ENCODE peak calls at places on chromosome 17, in six cellular contexts. One of them, this sample, is unnamed.

GRCh38 chr17:7703584-7704574 is 1.1 kb upstream of the EFNB3 start:
- DNase-seq in left ventricle myocardium inferior: no peak
- DNase-seq in IMR-90: no peak
- DNase-seq in CD4-positive, CD25-positive, alpha-beta regulatory T cell: no peak
- DNase-seq in endodermal cell: peak; percentile 96
- DNase-seq in ovary: peak; percentile 38
- DNase-seq in this sample: no peak

GRCh38 chr17:2875608-2876007 is 79.4 kb downstream of the RAP1GAP2 start:
- DNase-seq in left ventricle myocardium inferior: no peak
- DNase-seq in IMR-90: no peak
- DNase-seq in CD4-positive, CD25-positive, alpha-beta regulatory T cell: no peak
- DNase-seq in endodermal cell: peak; percentile 65
- DNase-seq in ovary: no peak
- DNase-seq in this sample: no peak

GRCh38 chr17:59725691-59726090 is 18.2 kb downstream of the VMP1 start:
- DNase-seq in left ventricle myocardium inferior: no peak
- DNase-seq in IMR-90: no peak
- DNase-seq in CD4-positive, CD25-positive, alpha-beta regulatory T cell: no peak
- DNase-seq in endodermal cell: no peak
- DNase-seq in ovary: no peak
- DNase-seq in this sample: no peak

GRCh38 chr17:55722742-55723487 is at the start of gene TMEM100:
- DNase-seq in left ventricle myocardium inferior: no peak
- DNase-seq in IMR-90: peak; percentile 78
- DNase-seq in CD4-positive, CD25-positive, alpha-beta regulatory T cell: no peak
- DNase-seq in endodermal cell: no peak
- DNase-seq in ovary: peak; percentile 23
- DNase-seq in this sample: no peak

GRCh38 chr17:35612924-35613521 is 25.9 kb downstream of the AP2B1 start:
- DNase-seq in left ventricle myocardium inferior: no peak
- DNase-seq in IMR-90: peak; percentile 65
- DNase-seq in CD4-positive, CD25-positive, alpha-beta regulatory T cell: no peak
- DNase-seq in endodermal cell: peak; percentile 82
- DNase-seq in ovary: no peak
- DNase-seq in this sample: no peak

GRCh38 chr17:38750312-38751121 is 2.0 kb upstream of the PSMB3 start:
- DNase-seq in left ventricle myocardium inferior: no peak
- DNase-seq in IMR-90: peak; percentile 22
- DNase-seq in CD4-positive, CD25-positive, alpha-beta regulatory T cell: no peak
- DNase-seq in endodermal cell: peak; percentile 84
- DNase-seq in ovary: no peak
- DNase-seq in this sample: no peak

GRCh38 chr17:66654341-66654740 is 180.6 kb upstream of the CACNG5 start:
- DNase-seq in left ventricle myocardium inferior: no peak
- DNase-seq in IMR-90: peak; percentile 81
- DNase-seq in CD4-positive, CD25-positive, alpha-beta regulatory T cell: no peak
- DNase-seq in endodermal cell: no peak
- DNase-seq in ovary: no peak
- DNase-seq in this sample: no peak

GRCh38 chr17:41308251-41308917 is 725 bp downstream of the KRTAP16-1 start:
- DNase-seq in left ventricle myocardium inferior: peak; percentile 58
- DNase-seq in IMR-90: no peak
- DNase-seq in CD4-positive, CD25-positive, alpha-beta regulatory T cell: peak; percentile 69
- DNase-seq in endodermal cell: peak; percentile 42
- DNase-seq in ovary: no peak
- DNase-seq in this sample: peak; percentile 79

GRCh38 chr17:3511841-3512511 is 36.2 kb downstream of the ASPA start:
- DNase-seq in left ventricle myocardium inferior: no peak
- DNase-seq in IMR-90: no peak
- DNase-seq in CD4-positive, CD25-positive, alpha-beta regulatory T cell: no peak
- DNase-seq in endodermal cell: no peak
- DNase-seq in ovary: no peak
- DNase-seq in this sample: no peak

GRCh38 chr17:59753522-59754467 is 46.3 kb downstream of the VMP1 start:
- DNase-seq in left ventricle myocardium inferior: no peak
- DNase-seq in IMR-90: peak; percentile 93
- DNase-seq in CD4-positive, CD25-positive, alpha-beta regulatory T cell: peak; percentile 22
- DNase-seq in endodermal cell: no peak
- DNase-seq in ovary: no peak
- DNase-seq in this sample: no peak

GRCh38 chr17:28734712-28735241 is 6.2 kb downstream of the NEK8 start:
- DNase-seq in left ventricle myocardium inferior: no peak
- DNase-seq in IMR-90: no peak
- DNase-seq in CD4-positive, CD25-positive, alpha-beta regulatory T cell: no peak
- DNase-seq in endodermal cell: no peak
- DNase-seq in ovary: no peak
- DNase-seq in this sample: no peak
- H3K4me1 ChIP-seq in left ventricle myocardium inferior: no peaks in the 10 kb centered on the region
- H3K4me1 ChIP-seq in IMR-90: peaks cover 2% of the 10 kb centered on the region
- H3K4me1 ChIP-seq in CD4-positive, CD25-positive, alpha-beta regulatory T cell: no peaks in the 10 kb centered on the region
- H3K4me1 ChIP-seq in endodermal cell: no peaks in the 10 kb centered on the region
- H3K4me1 ChIP-seq in ovary: no peaks in the 10 kb centered on the region
- H3K4me1 ChIP-seq in this sample: peaks cover 11% of the 10 kb centered on the region

GRCh38 chr17:42409467-42410351 is 13.3 kb downstream of the CAVIN1 start:
- DNase-seq in left ventricle myocardium inferior: peak; percentile 67
- DNase-seq in IMR-90: peak; percentile 91
- DNase-seq in CD4-positive, CD25-positive, alpha-beta regulatory T cell: no peak
- DNase-seq in endodermal cell: peak; percentile 38
- DNase-seq in ovary: peak; percentile 56
- DNase-seq in this sample: no peak
- H3K4me3 ChIP-seq in left ventricle myocardium inferior: peak overlapping the region; percentile 40
- H3K4me3 ChIP-seq in IMR-90: no peak overlapping the region
- H3K4me3 ChIP-seq in CD4-positive, CD25-positive, alpha-beta regulatory T cell: no peak overlapping the region
- H3K4me3 ChIP-seq in endodermal cell: no peak overlapping the region
- H3K4me3 ChIP-seq in ovary: no peak overlapping the region
- H3K4me3 ChIP-seq in this sample: no peak overlapping the region

GRCh38 chr17:30112794-30113193 is 3.8 kb upstream of the NSRP1 start:
- DNase-seq in left ventricle myocardium inferior: no peak
- DNase-seq in IMR-90: no peak
- DNase-seq in CD4-positive, CD25-positive, alpha-beta regulatory T cell: no peak
- DNase-seq in endodermal cell: no peak
- DNase-seq in ovary: no peak
- DNase-seq in this sample: no peak

GRCh38 chr17:30116661-30117547 is at the start of gene NSRP1:
- DNase-seq in left ventricle myocardium inferior: peak; percentile 95
- DNase-seq in IMR-90: peak; percentile 96
- DNase-seq in CD4-positive, CD25-positive, alpha-beta regulatory T cell: peak; percentile 86
- DNase-seq in endodermal cell: peak; percentile 99
- DNase-seq in ovary: peak; percentile 96
- DNase-seq in this sample: peak; percentile 73

GRCh38 chr17:30113213-30113612 is 3.4 kb upstream of the NSRP1 start:
- DNase-seq in left ventricle myocardium inferior: no peak
- DNase-seq in IMR-90: no peak
- DNase-seq in CD4-positive, CD25-positive, alpha-beta regulatory T cell: no peak
- DNase-seq in endodermal cell: no peak
- DNase-seq in ovary: no peak
- DNase-seq in this sample: no peak

GRCh38 chr17:30117548-30118155 is 1.0 kb downstream of the NSRP1 start:
- DNase-seq in left ventricle myocardium inferior: no peak
- DNase-seq in IMR-90: peak; percentile 17
- DNase-seq in CD4-positive, CD25-positive, alpha-beta regulatory T cell: no peak
- DNase-seq in endodermal cell: no peak
- DNase-seq in ovary: no peak
- DNase-seq in this sample: no peak

GRCh38 chr17:30116345-30116660 is 313 bp upstream of the NSRP1 start:
- DNase-seq in left ventricle myocardium inferior: no peak
- DNase-seq in IMR-90: no peak
- DNase-seq in CD4-positive, CD25-positive, alpha-beta regulatory T cell: no peak
- DNase-seq in endodermal cell: no peak
- DNase-seq in ovary: no peak
- DNase-seq in this sample: no peak
- H3K27ac ChIP-seq in left ventricle myocardium inferior: peak overlapping the region; percentile 95
- H3K27ac ChIP-seq in IMR-90: peak overlapping the region; percentile 97
- H3K27ac ChIP-seq in CD4-positive, CD25-positive, alpha-beta regulatory T cell: peak overlapping the region; percentile 96
- H3K27ac ChIP-seq in endodermal cell: peak overlapping the region; percentile 69
- H3K27ac ChIP-seq in ovary: peak overlapping the region; percentile 85
- H3K27ac ChIP-seq in this sample: peak overlapping the region; percentile 97

DNA sequence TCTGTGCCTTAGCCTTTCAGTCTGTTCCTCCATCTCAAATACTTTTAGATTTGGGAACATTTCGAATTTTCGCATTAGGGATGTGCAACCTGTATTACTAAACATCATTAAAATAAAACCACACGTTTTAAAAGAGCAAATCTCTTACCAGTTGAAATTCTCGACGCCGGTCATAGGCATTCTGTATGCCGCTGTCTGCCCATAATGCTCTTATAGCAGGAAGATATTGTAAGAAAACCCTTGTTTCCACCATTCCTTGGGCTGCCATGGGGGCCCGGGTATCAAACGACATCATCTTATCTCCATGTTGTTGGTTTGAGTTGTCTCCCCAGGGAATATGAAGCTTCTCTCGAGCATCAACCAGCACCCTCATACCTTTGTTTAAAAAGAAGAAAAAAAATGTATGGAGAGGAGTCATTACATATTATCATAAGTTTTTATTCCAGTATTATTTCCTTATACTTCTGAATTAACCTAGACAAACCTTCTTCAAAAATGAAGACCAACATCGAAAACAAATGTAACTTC is 3.1 kb downstream of the GNA13 start:
- DNase-seq in left ventricle myocardium inferior: no peak
- DNase-seq in IMR-90: no peak
- DNase-seq in CD4-positive, CD25-positive, alpha-beta regulatory T cell: no peak
- DNase-seq in endodermal cell: peak; percentile 29
- DNase-seq in ovary: no peak
- DNase-seq in this sample: no peak
- H3K4me1 ChIP-seq in left ventricle myocardium inferior: peaks cover 93% of the 10 kb centered on the region
- H3K4me1 ChIP-seq in IMR-90: peaks cover 10% of the 10 kb centered on the region
- H3K4me1 ChIP-seq in CD4-positive, CD25-positive, alpha-beta regulatory T cell: peaks cover 57% of the 10 kb centered on the region
- H3K4me1 ChIP-seq in endodermal cell: peaks cover 9% of the 10 kb centered on the region
- H3K4me1 ChIP-seq in ovary: peaks cover 6% of the 10 kb centered on the region
- H3K4me1 ChIP-seq in this sample: peaks cover 31% of the 10 kb centered on the region

GRCh38 chr17:48586355-48586924 is 3.6 kb downstream of the HOXB3 start:
- DNase-seq in left ventricle myocardium inferior: no peak
- DNase-seq in IMR-90: peak; percentile 41
- DNase-seq in CD4-positive, CD25-positive, alpha-beta regulatory T cell: no peak
- DNase-seq in endodermal cell: peak; percentile 66
- DNase-seq in ovary: no peak
- DNase-seq in this sample: no peak

GRCh38 chr17:48578616-48579560 is 738 bp upstream of the HOXB4 start:
- DNase-seq in left ventricle myocardium inferior: no peak
- DNase-seq in IMR-90: peak; percentile 63
- DNase-seq in CD4-positive, CD25-positive, alpha-beta regulatory T cell: no peak
- DNase-seq in endodermal cell: peak; percentile 71
- DNase-seq in ovary: no peak
- DNase-seq in this sample: no peak

GRCh38 chr17:48579738-48580543 is 1.8 kb upstream of the HOXB4 start:
- DNase-seq in left ventricle myocardium inferior: no peak
- DNase-seq in IMR-90: peak; percentile 82
- DNase-seq in CD4-positive, CD25-positive, alpha-beta regulatory T cell: no peak
- DNase-seq in endodermal cell: no peak
- DNase-seq in ovary: no peak
- DNase-seq in this sample: no peak

GRCh38 chr17:48583708-48584582 is 5.8 kb upstream of the HOXB4 start:
- DNase-seq in left ventricle myocardium inferior: no peak
- DNase-seq in IMR-90: peak; percentile 39
- DNase-seq in CD4-positive, CD25-positive, alpha-beta regulatory T cell: no peak
- DNase-seq in endodermal cell: no peak
- DNase-seq in ovary: no peak
- DNase-seq in this sample: no peak

GRCh38 chr17:48582750-48583069 is 4.6 kb upstream of the HOXB4 start:
- DNase-seq in left ventricle myocardium inferior: no peak
- DNase-seq in IMR-90: no peak
- DNase-seq in CD4-positive, CD25-positive, alpha-beta regulatory T cell: no peak
- DNase-seq in endodermal cell: no peak
- DNase-seq in ovary: no peak
- DNase-seq in this sample: no peak
- H3K4me3 ChIP-seq in left ventricle myocardium inferior: peak overlapping the region; percentile 58
- H3K4me3 ChIP-seq in IMR-90: peak overlapping the region; percentile 92
- H3K4me3 ChIP-seq in CD4-positive, CD25-positive, alpha-beta regulatory T cell: no peak overlapping the region
- H3K4me3 ChIP-seq in endodermal cell: no peak overlapping the region
- H3K4me3 ChIP-seq in ovary: no peak overlapping the region
- H3K4me3 ChIP-seq in this sample: no peak overlapping the region